ENCODE peak calls at places on chromosomes 6 and 20, in six cellular contexts. X, D, I, Q, O and M are unnamed samples.

GRCh38 chr20:37727247-37727956 is 33.6 kb downstream of the CTNNBL1 start:
- DNase-seq in X (no peak), D (no peak), I (no peak), Q (peak), O (no peak), M (no peak)

GRCh38 chr6:121260651-121261102 is 73.6 kb downstream of the TBC1D32 start:
- DNase-seq in X (no peak), D (no peak), I (no peak), Q (no peak), O (no peak), M (no peak)

GRCh38 chr20:37914672-37915433 is 11.9 kb downstream of the VSTM2L start:
- DNase-seq in X (no peak), D (no peak), I (no peak), Q (peak), O (peak), M (no peak)

GRCh38 chr6:112357801-112358200 is 10.7 kb downstream of the RFPL4B start:
- DNase-seq in X (no peak), D (no peak), I (no peak), Q (no peak), O (no peak), M (no peak)

GRCh38 chr6:157644043-157644810 is 178.8 kb upstream of the SNX9 start:
- DNase-seq in X (no peak), D (no peak), I (no peak), Q (no peak), O (peak), M (peak)

GRCh38 chr6:13357551-13358075 is 29.3 kb upstream of the TBC1D7 start:
- DNase-seq in X (no peak), D (no peak), I (no peak), Q (no peak), O (no peak), M (no peak)

GRCh38 chr20:31488171-31488570 is 13.1 kb downstream of the REM1 start:
- DNase-seq in X (no peak), D (no peak), I (no peak), Q (no peak), O (no peak), M (no peak)

GRCh38 chr6:50819906-50820589 is 1.4 kb downstream of the TFAP2B start:
- DNase-seq in X (no peak), D (no peak), I (no peak), Q (no peak), O (no peak), M (no peak)

GRCh38 chr6:137112067-137112355 is 61.4 kb downstream of the IL22RA2 start:
- DNase-seq in X (no peak), D (no peak), I (no peak), Q (no peak), O (no peak), M (no peak)

GRCh38 chr6:14026831-14027539 is 90.6 kb upstream of the CD83 start:
- DNase-seq in X (no peak), D (no peak), I (no peak), Q (no peak), O (no peak), M (no peak)

GRCh38 chr6:26121141-26122004 is 34.1 kb downstream of the HFE start:
- DNase-seq in X (no peak), D (no peak), I (no peak), Q (peak), O (no peak), M (no peak)

GRCh38 chr6:26240981-26241770 is 123.8 kb upstream of the BTN3A2 start:
- DNase-seq in X (no peak), D (no peak), I (no peak), Q (no peak), O (no peak), M (no peak)

GRCh38 chr20:839626-840025 is 6.1 kb downstream of the FAM110A start:
- DNase-seq in X (no peak), D (no peak), I (no peak), Q (no peak), O (no peak), M (no peak)

GRCh38 chr20:3927486-3928291 is 38.5 kb downstream of the PANK2 start:
- DNase-seq in X (peak), D (no peak), I (no peak), Q (no peak), O (no peak), M (peak)

GRCh38 chr6:106199331-106199730 is 113.2 kb downstream of the PRDM1 start:
- DNase-seq in X (no peak), D (no peak), I (no peak), Q (no peak), O (no peak), M (no peak)

GRCh38 chr6:106281088-106281487 is 44.5 kb downstream of the ATG5 start:
- DNase-seq in X (no peak), D (no peak), I (no peak), Q (no peak), O (no peak), M (no peak)

GRCh38 chr6:127641905-127642304 is 64.9 kb downstream of the C6orf58 start:
- DNase-seq in X (no peak), D (peak), I (no peak), Q (peak), O (peak), M (peak)

GRCh38 chr6:113744886-113745285 is 112.3 kb upstream of the MARCKS start:
- DNase-seq in X (no peak), D (no peak), I (no peak), Q (no peak), O (no peak), M (no peak)

GRCh38 chr6:16727996-16728395 is 33.3 kb downstream of the ATXN1 start:
- DNase-seq in X (no peak), D (no peak), I (no peak), Q (peak), O (no peak), M (peak)

GRCh38 chr6:47264775-47265184 is 44.9 kb downstream of the TNFRSF21 start:
- DNase-seq in X (no peak), D (no peak), I (no peak), Q (no peak), O (no peak), M (no peak)

GRCh38 chr20:3696200-3696599 is 14.4 kb upstream of the ADAM33 start:
- DNase-seq in X (peak), D (no peak), I (no peak), Q (no peak), O (no peak), M (no peak)

GRCh38 chr6:3075522-3076113 is 7.3 kb downstream of the RIPK1 start:
- DNase-seq in X (no peak), D (no peak), I (no peak), Q (peak), O (no peak), M (no peak)

GRCh38 chr6:11007715-11008608 is 36.1 kb downstream of the ELOVL2 start:
- DNase-seq in X (no peak), D (no peak), I (no peak), Q (peak), O (no peak), M (no peak)

GRCh38 chr6:125275779-125276178 is 26.0 kb downstream of the HDDC2 start:
- DNase-seq in X (no peak), D (no peak), I (no peak), Q (no peak), O (no peak), M (no peak)

GRCh38 chr6:122569372-122569771 is 40.8 kb upstream of the PKIB start:
- DNase-seq in X (no peak), D (no peak), I (no peak), Q (no peak), O (no peak), M (no peak)

DNA sequence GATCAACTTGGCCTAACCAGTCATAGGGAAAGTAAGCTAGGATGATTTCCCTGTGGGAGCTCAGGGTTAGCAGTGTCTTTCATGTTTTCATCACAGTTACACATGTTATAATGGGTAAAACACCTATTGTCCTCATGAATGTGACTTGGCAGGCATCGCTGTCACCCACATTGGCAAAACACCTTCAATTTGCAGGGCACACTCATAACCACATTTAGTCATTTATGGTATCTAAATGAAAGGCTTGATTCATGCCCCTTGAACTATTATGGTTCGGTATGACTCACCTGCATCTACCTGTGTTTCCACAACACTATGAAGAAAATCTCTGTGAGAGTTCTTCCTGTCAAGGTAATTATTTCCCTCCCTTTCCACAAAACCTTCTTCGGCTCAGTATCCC is 49.2 kb downstream of the FRK start:
- DNase-seq in X (no peak), D (no peak), I (peak), Q (no peak), O (no peak), M (no peak)
- TF ChIP-seq POLR2AphosphoS5 in X (no peak), D (no peak), I (no peak), Q (no peak), O (no peak), M (no peak)

DNA sequence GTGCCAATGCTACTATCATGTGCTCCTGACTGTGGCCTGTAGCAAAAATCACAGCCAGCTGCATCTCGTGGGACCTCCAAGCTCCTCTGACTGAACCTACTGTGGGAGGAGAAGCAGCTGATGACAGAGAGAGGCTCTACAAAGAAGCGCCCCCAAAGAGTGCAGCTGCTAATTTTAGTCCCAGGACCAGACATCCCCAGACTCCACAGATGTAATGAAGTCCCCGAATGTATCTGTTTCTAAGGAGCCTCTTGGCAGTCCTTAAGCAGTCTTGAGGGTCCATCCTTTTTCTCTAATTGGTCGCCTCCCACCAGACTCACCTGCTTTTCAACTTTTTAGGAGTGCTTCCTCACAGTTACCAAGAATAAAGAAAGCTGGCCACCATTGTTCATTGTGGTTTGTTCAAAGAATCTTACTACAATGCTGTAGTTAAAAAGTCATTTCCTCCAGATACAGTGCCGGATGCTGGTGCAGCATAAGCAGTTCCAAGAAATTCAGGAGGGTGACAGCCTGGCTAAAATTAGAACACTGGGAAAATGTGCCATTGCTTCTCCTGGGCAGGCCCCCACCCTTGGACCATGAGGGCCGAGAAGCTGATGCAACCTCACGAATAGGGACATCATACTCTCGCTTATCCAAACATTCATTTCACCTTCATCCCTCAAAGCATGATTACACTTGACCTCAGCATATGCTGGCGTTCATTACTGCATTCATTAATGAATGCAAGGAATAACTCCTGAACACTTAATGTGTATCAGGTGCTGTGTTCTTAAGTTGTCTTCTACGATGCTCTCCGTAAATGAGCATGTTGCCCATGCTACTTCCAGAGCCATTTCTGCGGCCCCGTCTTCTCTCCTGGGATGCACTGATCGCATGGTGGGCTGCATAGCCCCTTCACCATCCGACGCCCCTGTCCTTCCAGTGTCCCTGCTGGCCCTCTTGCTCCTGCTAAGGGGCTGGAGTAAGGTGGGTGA is 66.4 kb downstream of the LY86 start:
- DNase-seq in X (no peak), D (no peak), I (no peak), Q (no peak), O (no peak), M (no peak)
- TF ChIP-seq GABPA in X (peak), D (no peak), I (no peak), Q (no peak), O (no peak), M (no peak)

DNA sequence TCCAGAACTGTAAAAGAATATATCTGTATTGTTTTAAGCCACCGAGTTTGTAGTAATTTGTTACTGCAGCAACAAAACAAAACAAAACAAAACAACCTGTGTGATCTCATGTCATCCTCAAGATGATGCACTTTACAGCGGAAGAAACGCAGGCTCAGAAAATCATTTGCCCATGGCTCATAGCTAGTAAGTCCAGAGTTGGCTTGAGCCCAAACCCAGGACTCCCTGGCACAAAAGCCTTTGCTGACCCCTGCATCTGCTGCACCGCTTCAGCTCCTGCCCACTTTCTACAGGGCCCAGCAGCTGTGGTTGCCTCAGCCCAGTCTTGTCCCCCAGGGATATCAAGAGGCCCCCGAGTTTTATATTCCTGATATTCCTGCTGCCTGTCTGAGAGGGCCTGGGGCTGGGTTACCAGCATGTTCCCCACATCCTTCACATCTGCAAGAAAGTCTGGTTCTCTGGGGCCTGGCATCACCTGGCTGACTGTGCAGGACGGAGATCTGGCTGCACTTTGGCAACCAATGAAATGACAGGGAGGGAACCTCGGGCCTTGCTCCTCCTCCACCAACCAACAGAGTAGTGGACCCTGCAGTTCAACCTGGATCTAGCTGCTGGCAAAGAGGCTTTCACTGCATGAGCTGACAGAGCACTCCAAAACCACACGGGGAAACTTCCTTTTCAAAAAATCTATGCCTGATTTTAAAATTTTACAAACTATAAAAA is 56.8 kb downstream of the JPH2 start:
- DNase-seq in X (no peak), D (no peak), I (no peak), Q (no peak), O (no peak), M (no peak)
- TF ChIP-seq POLR2AphosphoS5 in X (no peak), D (no peak), I (no peak), Q (no peak), O (no peak), M (no peak)

GRCh38 chr20:13118676-13119075 is 102.4 kb upstream of the ISM1 start:
- DNase-seq in X (no peak), D (no peak), I (no peak), Q (no peak), O (no peak), M (no peak)

GRCh38 chr20:13117200-13117599 is 103.9 kb upstream of the ISM1 start:
- DNase-seq in X (no peak), D (no peak), I (no peak), Q (no peak), O (no peak), M (no peak)

GRCh38 chr20:13121840-13122515 is 99.1 kb upstream of the ISM1 start:
- DNase-seq in X (no peak), D (no peak), I (no peak), Q (peak), O (no peak), M (no peak)

GRCh38 chr20:13113731-13114130 is 105.0 kb downstream of the SPTLC3 start:
- DNase-seq in X (no peak), D (no peak), I (no peak), Q (no peak), O (no peak), M (no peak)

GRCh38 chr20:13119583-13119982 is 101.5 kb upstream of the ISM1 start:
- DNase-seq in X (peak), D (peak), I (no peak), Q (peak), O (peak), M (peak)
- TF ChIP-seq GABPA in X (no peak), D (no peak), I (no peak), Q (no peak), O (no peak), M (no peak)

DNA sequence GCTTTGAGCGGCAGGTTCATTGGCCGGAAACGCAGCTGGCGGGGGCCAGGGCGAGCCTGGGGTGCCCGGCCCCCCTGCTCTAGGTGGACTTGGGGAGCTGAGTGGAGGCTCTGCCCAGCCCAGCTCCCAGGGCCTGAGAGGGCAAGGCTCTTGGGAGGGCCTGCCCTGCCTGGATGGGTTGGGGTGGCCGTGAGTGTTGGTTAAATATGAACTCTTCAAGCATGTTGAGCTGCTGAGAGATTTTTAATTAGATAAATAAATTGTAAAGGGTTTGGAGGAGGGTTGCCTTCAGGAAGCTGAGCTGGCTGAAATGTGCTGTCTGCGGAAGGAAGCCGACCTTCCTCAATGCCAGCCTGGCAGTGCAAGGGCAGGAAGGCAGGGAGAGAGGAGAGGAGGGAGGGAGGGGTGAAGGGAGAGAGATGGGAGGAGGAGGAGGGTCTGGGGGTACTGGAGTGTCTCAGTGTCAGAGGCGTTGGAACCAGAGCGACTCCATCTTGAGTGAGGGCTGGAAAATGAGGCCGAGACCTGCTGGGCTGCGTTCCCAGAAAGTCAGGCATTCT is 39.4 kb upstream of the PMEPA1 start:
- DNase-seq in X (no peak), D (no peak), I (no peak), Q (no peak), O (no peak), M (no peak)
- TF ChIP-seq POLR2AphosphoS5 in X (no peak), D (no peak), I (no peak), Q (no peak), O (no peak), M (no peak)

GRCh38 chr6:90227165-90227564 is 69.5 kb downstream of the BACH2 start:
- DNase-seq in X (no peak), D (no peak), I (no peak), Q (no peak), O (no peak), M (no peak)
- TF ChIP-seq GABPA in X (no peak), D (no peak), I (no peak), Q (no peak), O (no peak), M (no peak)

GRCh38 chr6:41767112-41767946 is 12.4 kb downstream of the FRS3 start:
- DNase-seq in X (peak), D (no peak), I (no peak), Q (peak), O (peak), M (no peak)
- TF ChIP-seq POLR2AphosphoS5 in X (no peak), D (no peak), I (no peak), Q (no peak), O (no peak), M (no peak)

DNA sequence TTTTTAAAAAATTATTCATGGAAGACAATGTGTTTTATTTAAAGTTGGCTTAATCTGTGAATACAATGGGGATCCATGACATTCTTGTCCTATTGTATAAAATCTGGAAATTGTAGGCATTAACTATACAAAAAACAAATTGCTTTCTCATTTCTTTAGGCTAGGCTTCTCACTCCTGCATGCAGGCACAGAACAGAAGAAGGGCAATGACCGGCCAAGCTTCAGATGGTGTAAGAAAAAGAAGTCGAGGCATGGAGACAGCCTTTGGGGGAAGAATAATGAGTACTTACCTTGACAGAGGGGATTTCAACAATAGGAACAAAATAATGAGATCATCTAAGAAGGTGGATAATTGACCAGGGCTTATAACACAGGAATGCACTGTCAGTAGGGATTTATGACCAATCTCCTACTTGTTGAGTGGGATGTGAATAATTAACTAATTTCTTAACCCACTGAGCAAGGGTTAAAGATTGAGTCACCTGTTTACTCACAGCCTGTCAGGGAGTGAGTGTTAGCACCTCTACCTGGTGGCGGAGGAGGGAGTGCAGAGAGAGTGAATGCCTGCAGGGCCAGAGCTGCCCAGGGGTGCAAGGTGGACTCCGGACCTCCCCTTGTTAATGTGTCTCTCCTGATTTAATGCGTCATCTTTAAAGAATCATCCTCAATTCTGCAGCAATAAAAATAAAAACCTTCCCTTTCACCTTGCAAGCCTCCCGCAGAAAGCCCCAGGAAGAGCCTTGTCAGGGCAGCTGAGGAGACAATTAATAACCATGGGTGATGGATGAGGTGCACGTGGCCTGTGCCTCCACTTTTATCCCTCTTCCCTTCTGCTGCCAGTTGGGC is 3.9 kb downstream of the SLC22A2 start:
- DNase-seq in X (no peak), D (no peak), I (no peak), Q (peak), O (no peak), M (no peak)
- TF ChIP-seq GABPA in X (no peak), D (no peak), I (no peak), Q (peak), O (no peak), M (no peak)